ENCODE peak calls at places on chromosome 18, in five cellular contexts. I is endothelial cell of umbilical vein, B is PC-9, H is fibroblast of lung, A is mammary epithelial cell. P is an unnamed sample.

GRCh38 chr18:8595445-8595844 is 13.8 kb upstream of the RAB12 start:
- DNase-seq in H (no peak), I (no peak), B (no peak), A (no peak), P (no peak)

GRCh38 chr18:36756262-36756661 is 72.5 kb downstream of the TPGS2 start:
- DNase-seq in H (peak; percentile 65), I (no peak), B (peak; percentile 49), A (no peak), P (no peak)

GRCh38 chr18:31741096-31741735 is 19.5 kb downstream of the SLC25A52 start:
- DNase-seq in H (peak; percentile 18), A (peak; percentile 12), I (peak; percentile 44), B (no peak), P (no peak)

GRCh38 chr18:67216846-67217245 is 299.7 kb downstream of the DSEL start:
- DNase-seq in B (no peak), H (peak; percentile 26), A (no peak), I (no peak), P (no peak)

GRCh38 chr18:2848145-2848878 is 1.5 kb downstream of the EMILIN2 start:
- DNase-seq in A (no peak), B (no peak), I (no peak), H (no peak), P (no peak)

GRCh38 chr18:76468345-76469275 is 26.4 kb downstream of the ZNF516 start:
- DNase-seq in B (no peak), I (no peak), A (no peak), H (peak; percentile 25), P (no peak)

GRCh38 chr18:46842583-46842982 is 74.7 kb downstream of the PIAS2 start:
- DNase-seq in B (no peak), I (no peak), H (no peak), A (no peak), P (peak; percentile 15)

GRCh38 chr18:21100141-21100540 is 11.5 kb downstream of the ROCK1 start:
- DNase-seq in I (peak; percentile 23), H (peak; percentile 35), B (no peak), A (no peak), P (no peak)

GRCh38 chr18:35276276-35276675 is 13.8 kb downstream of the ZSCAN30 start:
- DNase-seq in A (no peak), H (no peak), I (no peak), B (no peak), P (no peak)

GRCh38 chr18:54946149-54946581 is 13.1 kb downstream of the CCDC68 start:
- DNase-seq in I (peak; percentile 76), H (peak; percentile 33), B (peak; percentile 86), A (no peak), P (no peak)

GRCh38 chr18:61855127-61855991 is 37.4 kb downstream of the RNF152 start:
- DNase-seq in I (no peak), A (no peak), B (no peak), H (no peak), P (no peak)

GRCh38 chr18:27606851-27607250 is 421.7 kb upstream of the CHST9 start:
- DNase-seq in H (no peak), B (no peak), I (no peak), A (no peak), P (no peak)

DNA sequence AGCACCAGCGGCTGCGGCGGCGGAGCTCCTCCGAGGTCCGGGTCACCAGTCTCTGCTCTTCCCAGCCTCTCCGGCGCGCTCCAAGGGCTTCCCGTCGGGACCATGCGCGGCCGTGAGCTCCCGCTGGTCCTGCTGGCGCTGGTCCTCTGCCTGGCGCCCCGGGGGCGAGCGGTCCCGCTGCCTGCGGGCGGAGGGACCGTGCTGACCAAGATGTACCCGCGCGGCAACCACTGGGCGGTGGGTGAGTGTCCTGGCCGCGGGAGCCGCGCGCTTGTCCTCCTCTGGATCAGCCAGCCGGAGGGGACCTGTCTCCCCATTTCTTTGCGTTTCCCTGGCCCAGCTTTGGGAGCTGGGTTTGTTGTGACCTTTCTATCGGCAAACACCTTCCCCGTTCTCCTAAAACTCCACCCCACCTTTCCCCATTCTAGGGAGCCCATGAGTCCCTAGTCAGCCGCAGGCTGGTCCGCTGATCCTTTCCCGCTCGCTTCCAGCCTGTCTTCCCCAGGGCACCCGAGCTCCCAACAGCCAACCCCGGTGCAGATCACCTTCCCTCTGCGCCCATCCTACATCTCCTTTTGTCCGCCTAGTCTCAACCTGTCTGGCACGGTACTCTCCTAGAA is 316 bp downstream of the GRP start:
- DNase-seq in B (no peak), A (no peak), I (no peak), H (no peak), P (no peak)
- TF ChIP-seq EZH2 in B (no peak), A (no peak), I (peak; percentile 72), H (peak; percentile 95), P (peak; percentile 96)

GRCh38 chr18:45110577-45111506 is 430.2 kb downstream of the SETBP1 start:
- DNase-seq in B (no peak), H (peak; percentile 66), A (no peak), I (no peak), P (no peak)
- H3K4me2 ChIP-seq in B (no peak overlapping the region), H (no peak overlapping the region), A (no peak overlapping the region), I (no peak overlapping the region), P (no peak overlapping the region)

DNA sequence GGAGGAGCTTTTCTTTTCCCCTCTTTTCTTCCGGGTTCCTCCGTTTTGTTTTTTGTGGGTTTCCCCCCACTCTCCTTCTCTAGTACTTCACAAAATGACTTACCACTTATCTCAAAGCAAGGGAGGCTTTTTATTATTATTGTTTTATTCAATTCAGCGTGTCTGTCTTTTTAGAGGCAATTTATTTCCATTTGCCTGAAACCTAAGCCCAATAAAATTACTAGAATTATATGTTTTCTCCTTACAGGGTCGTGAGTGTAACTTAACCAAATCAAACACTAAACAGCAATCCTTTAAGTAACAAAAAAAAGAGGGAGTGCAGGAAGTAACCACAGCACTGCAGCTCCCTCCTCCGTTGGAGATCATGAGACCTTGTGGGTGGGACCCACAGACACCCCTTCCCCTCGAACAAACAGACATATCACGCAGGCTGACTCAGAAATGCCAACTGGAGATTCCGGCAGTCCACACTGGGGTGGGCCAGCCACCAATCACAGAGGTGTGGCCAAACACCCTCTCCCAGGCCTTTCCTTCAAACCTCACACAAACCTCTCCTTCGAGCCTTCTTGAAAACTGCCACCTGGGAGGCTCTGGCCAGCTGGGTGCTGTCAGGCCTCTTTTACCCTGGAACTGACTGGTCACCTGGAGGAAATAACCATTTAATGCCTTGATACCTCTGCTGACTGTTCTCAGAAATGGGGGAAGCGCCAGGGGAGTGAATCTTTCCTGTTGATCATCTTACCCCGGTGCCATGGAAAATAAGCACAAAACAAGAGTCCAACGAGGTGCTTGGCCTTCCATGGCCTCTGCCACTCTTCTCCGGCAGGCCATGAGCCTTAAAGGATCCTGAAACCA is 207.1 kb upstream of the SMAD2 start:
- DNase-seq in A (no peak), I (no peak), B (no peak), H (no peak), P (no peak)
- H3K27ac ChIP-seq in A (no peak overlapping the region), I (no peak overlapping the region), B (no peak overlapping the region), H (no peak overlapping the region), P (no peak overlapping the region)

GRCh38 chr18:59271606-59272220 is 1.5 kb downstream of the RAX start:
- DNase-seq in H (no peak), A (no peak), I (no peak), B (no peak), P (no peak)

GRCh38 chr18:59273936-59274928 is 978 bp upstream of the RAX start:
- DNase-seq in A (no peak), B (no peak), H (no peak), I (no peak), P (no peak)

GRCh38 chr18:59272971-59273935 is at the start of gene RAX:
- DNase-seq in I (peak; percentile 8), B (no peak), H (no peak), A (no peak), P (no peak)

GRCh38 chr18:59270689-59271257 is 2.5 kb downstream of the RAX start:
- DNase-seq in I (no peak), H (no peak), B (no peak), A (no peak), P (no peak)

GRCh38 chr18:59272221-59272888 is 899 bp downstream of the RAX start:
- DNase-seq in I (no peak), B (no peak), H (no peak), A (no peak), P (no peak)
- TF ChIP-seq EZH2 in I (peak; percentile 65), B (no peak), H (peak; percentile 100), A (peak; percentile 97), P (peak; percentile 91)

GRCh38 chr18:56770097-56770496 is 118.9 kb downstream of the WDR7 start:
- DNase-seq in I (no peak), A (no peak), H (no peak), B (no peak), P (no peak)
- H3K4me2 ChIP-seq in I (no peak overlapping the region), A (no peak overlapping the region), H (no peak overlapping the region), B (no peak overlapping the region), P (no peak overlapping the region)

P was measured in keratinocyte.